ENCODE peak calls at places on chromosome 3, in four cellular contexts. One of them, this sample, is unnamed.

GRCh38 chr3:54660599-54661210 is 267.2 kb downstream of the LRTM1 start:
- DNase-seq in GM12878: no peak
- DNase-seq in HepG2: no peak
- DNase-seq in K562: no peak
- DNase-seq in this sample: no peak

GRCh38 chr3:181103605-181104004 is 114.1 kb upstream of the DNAJC19 start:
- DNase-seq in GM12878: no peak
- DNase-seq in HepG2: peak
- DNase-seq in K562: peak
- DNase-seq in this sample: peak

GRCh38 chr3:23923786-23924185 is 6.9 kb downstream of the RPL15 start:
- DNase-seq in GM12878: no peak
- DNase-seq in HepG2: no peak
- DNase-seq in K562: peak
- DNase-seq in this sample: no peak

GRCh38 chr3:133812872-133813271 is 7.3 kb downstream of the SRPRB start:
- DNase-seq in GM12878: no peak
- DNase-seq in HepG2: no peak
- DNase-seq in K562: no peak
- DNase-seq in this sample: no peak

GRCh38 chr3:83934208-83935150 is 1024.3 kb upstream of the CADM2 start:
- DNase-seq in GM12878: peak
- DNase-seq in HepG2: peak
- DNase-seq in K562: no peak
- DNase-seq in this sample: no peak

GRCh38 chr3:149527531-149528343 is 53.2 kb downstream of the TM4SF4 start:
- DNase-seq in GM12878: no peak
- DNase-seq in HepG2: no peak
- DNase-seq in K562: no peak
- DNase-seq in this sample: peak

GRCh38 chr3:42535981-42536784 is 33.7 kb downstream of the VIPR1 start:
- DNase-seq in GM12878: no peak
- DNase-seq in HepG2: peak
- DNase-seq in K562: peak
- DNase-seq in this sample: peak

GRCh38 chr3:52194541-52195296 is 3.2 kb upstream of the ALAS1 start:
- DNase-seq in GM12878: no peak
- DNase-seq in HepG2: no peak
- DNase-seq in K562: no peak
- DNase-seq in this sample: no peak

GRCh38 chr3:119637679-119638525 is 22.5 kb downstream of the POPDC2 start:
- DNase-seq in GM12878: peak
- DNase-seq in HepG2: no peak
- DNase-seq in K562: peak
- DNase-seq in this sample: no peak

GRCh38 chr3:32334675-32335074 is 57.0 kb upstream of the CMTM7 start:
- DNase-seq in GM12878: no peak
- DNase-seq in HepG2: no peak
- DNase-seq in K562: peak
- DNase-seq in this sample: peak

GRCh38 chr3:66856555-66856954 is 141.6 kb upstream of the KBTBD8 start:
- DNase-seq in GM12878: no peak
- DNase-seq in HepG2: no peak
- DNase-seq in K562: no peak
- DNase-seq in this sample: no peak

GRCh38 chr3:176927280-176927679 is 270.0 kb downstream of the TBL1XR1 start:
- DNase-seq in GM12878: no peak
- DNase-seq in HepG2: no peak
- DNase-seq in K562: no peak
- DNase-seq in this sample: no peak

GRCh38 chr3:181565416-181565815 is 146.3 kb upstream of the SOX2 start:
- DNase-seq in GM12878: no peak
- DNase-seq in HepG2: no peak
- DNase-seq in K562: no peak
- DNase-seq in this sample: no peak

GRCh38 chr3:126557415-126557745 is 1.4 kb downstream of the C3orf22 start:
- DNase-seq in GM12878: no peak
- DNase-seq in HepG2: no peak
- DNase-seq in K562: no peak
- DNase-seq in this sample: no peak

GRCh38 chr3:39657775-39658174 is 151.6 kb upstream of the MYRIP start:
- DNase-seq in GM12878: no peak
- DNase-seq in HepG2: no peak
- DNase-seq in K562: no peak
- DNase-seq in this sample: no peak

GRCh38 chr3:12447075-12447474 is 37.2 kb upstream of the TSEN2 start:
- DNase-seq in GM12878: no peak
- DNase-seq in HepG2: no peak
- DNase-seq in K562: no peak
- DNase-seq in this sample: no peak

GRCh38 chr3:50516048-50516871 is 12.8 kb upstream of the CACNA2D2 start:
- DNase-seq in GM12878: no peak
- DNase-seq in HepG2: peak
- DNase-seq in K562: peak
- DNase-seq in this sample: peak

GRCh38 chr3:101720851-101721649 is 3.4 kb upstream of the CEP97 start:
- DNase-seq in GM12878: no peak
- DNase-seq in HepG2: no peak
- DNase-seq in K562: no peak
- DNase-seq in this sample: no peak

GRCh38 chr3:29083081-29083480 is 197.8 kb upstream of the RBMS3 start:
- DNase-seq in GM12878: no peak
- DNase-seq in HepG2: no peak
- DNase-seq in K562: no peak
- DNase-seq in this sample: no peak

GRCh38 chr3:14375192-14375591 is 27.2 kb upstream of the SLC6A6 start:
- DNase-seq in GM12878: no peak
- DNase-seq in HepG2: no peak
- DNase-seq in K562: no peak
- DNase-seq in this sample: no peak

GRCh38 chr3:143600762-143601161 is 247.5 kb downstream of the SLC9A9 start:
- DNase-seq in GM12878: no peak
- DNase-seq in HepG2: no peak
- DNase-seq in K562: no peak
- DNase-seq in this sample: no peak

GRCh38 chr3:137972401-137972800 is 37.6 kb upstream of the CLDN18 start:
- DNase-seq in GM12878: no peak
- DNase-seq in HepG2: no peak
- DNase-seq in K562: no peak
- DNase-seq in this sample: no peak

GRCh38 chr3:150480802-150481201 is 65.5 kb downstream of the SERP1 start:
- DNase-seq in GM12878: no peak
- DNase-seq in HepG2: no peak
- DNase-seq in K562: no peak
- DNase-seq in this sample: no peak

GRCh38 chr3:193917096-193917495 is 218.9 kb upstream of the HES1 start:
- DNase-seq in GM12878: no peak
- DNase-seq in HepG2: no peak
- DNase-seq in K562: no peak
- DNase-seq in this sample: no peak

GRCh38 chr3:99468918-99469317 is 169.5 kb upstream of the COL8A1 start:
- DNase-seq in GM12878: no peak
- DNase-seq in HepG2: no peak
- DNase-seq in K562: no peak
- DNase-seq in this sample: no peak

GRCh38 chr3:126916546-126916945 is 66.4 kb upstream of the PLXNA1 start:
- DNase-seq in GM12878: no peak
- DNase-seq in HepG2: no peak
- DNase-seq in K562: no peak
- DNase-seq in this sample: no peak

GRCh38 chr3:90015688-90016356 is 908.4 kb downstream of the EPHA3 start:
- DNase-seq in GM12878: no peak
- DNase-seq in HepG2: no peak
- DNase-seq in K562: no peak
- DNase-seq in this sample: no peak

GRCh38 chr3:149678365-149678948 is 20.6 kb upstream of the WWTR1 start:
- DNase-seq in GM12878: no peak
- DNase-seq in HepG2: no peak
- DNase-seq in K562: no peak
- DNase-seq in this sample: no peak

GRCh38 chr3:169268286-169268776 is 395.2 kb downstream of the MECOM start:
- DNase-seq in GM12878: no peak
- DNase-seq in HepG2: no peak
- DNase-seq in K562: no peak
- DNase-seq in this sample: no peak
- TF ChIP-seq FOXK2 in GM12878: no peak
- TF ChIP-seq FOXK2 in HepG2: no peak
- TF ChIP-seq FOXK2 in K562: no peak
- TF ChIP-seq FOXK2 in this sample: no peak

DNA sequence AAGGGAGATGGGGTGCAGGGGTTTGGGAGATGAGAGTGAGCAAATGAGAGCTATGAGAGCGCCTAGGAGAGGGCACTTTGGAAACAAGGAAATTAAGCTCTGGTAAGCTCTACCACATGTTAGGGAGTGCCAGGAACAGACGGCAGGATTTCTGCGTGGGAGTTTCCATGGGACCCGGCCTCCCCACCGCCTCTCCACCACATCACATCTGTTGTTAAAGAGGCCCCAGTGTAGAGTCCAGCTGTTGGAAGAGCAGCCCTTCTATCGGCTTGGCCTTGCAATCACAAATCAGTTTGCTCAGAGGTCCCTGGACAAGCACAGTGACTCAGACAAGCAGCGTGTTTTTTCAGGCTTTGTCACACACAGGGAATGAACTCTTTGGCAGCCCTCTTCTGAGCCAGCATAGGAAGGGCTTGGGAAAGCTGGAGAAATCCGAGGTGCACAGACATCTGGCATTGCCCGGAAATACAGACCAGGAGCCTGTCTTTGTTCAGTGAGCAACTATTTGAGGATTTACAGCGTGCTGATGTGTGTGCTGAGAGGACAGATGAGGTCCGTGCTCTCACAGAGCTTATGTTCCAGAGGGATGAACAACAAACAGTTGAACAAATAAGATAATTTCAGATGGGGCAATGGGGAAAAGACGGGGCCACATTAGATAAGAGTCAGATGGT is 370.6 kb upstream of the PROK2 start:
- DNase-seq in GM12878: no peak
- DNase-seq in HepG2: peak
- DNase-seq in K562: peak
- DNase-seq in this sample: no peak
- TF ChIP-seq BHLHE40 in GM12878: no peak
- TF ChIP-seq BHLHE40 in HepG2: no peak
- TF ChIP-seq BHLHE40 in K562: no peak
- TF ChIP-seq BHLHE40 in this sample: no peak

GRCh38 chr3:19970289-19970688 is 23.4 kb downstream of the RAB5A start:
- DNase-seq in GM12878: no peak
- DNase-seq in HepG2: no peak
- DNase-seq in K562: no peak
- DNase-seq in this sample: no peak
- TF ChIP-seq FOXK2 in GM12878: no peak
- TF ChIP-seq FOXK2 in HepG2: no peak
- TF ChIP-seq FOXK2 in K562: no peak
- TF ChIP-seq FOXK2 in this sample: no peak

GRCh38 chr3:157447026-157447694 is 10.5 kb downstream of the PTX3 start:
- DNase-seq in GM12878: no peak
- DNase-seq in HepG2: no peak
- DNase-seq in K562: no peak
- DNase-seq in this sample: no peak
- TF ChIP-seq BHLHE40 in GM12878: no peak
- TF ChIP-seq BHLHE40 in HepG2: no peak
- TF ChIP-seq BHLHE40 in K562: no peak
- TF ChIP-seq BHLHE40 in this sample: no peak

DNA sequence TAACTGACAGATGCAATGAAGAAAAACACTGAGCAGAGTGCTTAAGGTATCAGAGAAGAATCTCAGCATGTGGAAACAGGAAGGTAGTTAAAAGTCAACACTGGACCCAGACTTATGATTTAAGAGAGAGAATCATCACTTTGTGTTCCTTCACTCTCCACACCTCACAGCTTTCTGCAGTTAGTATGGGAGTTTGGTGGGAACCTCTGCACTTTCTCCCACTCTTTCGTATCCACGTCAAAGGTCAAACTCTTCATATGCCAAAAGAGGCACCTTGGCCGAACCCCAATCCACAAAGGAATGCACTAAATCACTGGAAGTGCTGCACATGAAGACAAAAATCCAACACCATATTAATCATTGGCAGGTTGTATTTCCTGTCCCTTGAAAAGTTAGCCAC is 361.2 kb downstream of the MAGI1 start:
- DNase-seq in GM12878: no peak
- DNase-seq in HepG2: no peak
- DNase-seq in K562: no peak
- DNase-seq in this sample: no peak
- TF ChIP-seq FOXK2 in GM12878: no peak
- TF ChIP-seq FOXK2 in HepG2: no peak
- TF ChIP-seq FOXK2 in K562: no peak
- TF ChIP-seq FOXK2 in this sample: no peak

GRCh38 chr3:186311431-186311830 is 50.6 kb downstream of the DGKG start:
- DNase-seq in GM12878: no peak
- DNase-seq in HepG2: no peak
- DNase-seq in K562: no peak
- DNase-seq in this sample: no peak

GRCh38 chr3:186308549-186308948 is 53.5 kb downstream of the DGKG start:
- DNase-seq in GM12878: no peak
- DNase-seq in HepG2: no peak
- DNase-seq in K562: no peak
- DNase-seq in this sample: no peak

GRCh38 chr3:186303985-186304384 is 58.0 kb downstream of the DGKG start:
- DNase-seq in GM12878: no peak
- DNase-seq in HepG2: no peak
- DNase-seq in K562: no peak
- DNase-seq in this sample: no peak

GRCh38 chr3:186307594-186307993 is 54.4 kb downstream of the DGKG start:
- DNase-seq in GM12878: no peak
- DNase-seq in HepG2: peak
- DNase-seq in K562: peak
- DNase-seq in this sample: peak
- TF ChIP-seq BHLHE40 in GM12878: no peak
- TF ChIP-seq BHLHE40 in HepG2: no peak
- TF ChIP-seq BHLHE40 in K562: no peak
- TF ChIP-seq BHLHE40 in this sample: no peak

This sample was measured in HEK293T.